ENCODE peak calls at places on chromosomes 2 and 18, in ten cellular contexts. One of them, this sample, is unnamed.
A peak's percentile ranks its signal among the peaks of the same experiment; 100 is the strongest.

GRCh38 chr2:160210599-160211138 is 10.6 kb upstream of the ITGB6 start:
- DNase-seq in H1: peak; percentile 36
- DNase-seq in endothelial cell of umbilical vein: peak; percentile 92
- DNase-seq in sigmoid colon: peak; percentile 70
- DNase-seq in HCT116: peak; percentile 68
- DNase-seq in GM12878: peak; percentile 75
- DNase-seq in Panc1: no peak
- DNase-seq in upper lobe of left lung: no peak
- DNase-seq in HL-60: peak; percentile 27
- DNase-seq in GM12891: peak; percentile 55
- DNase-seq in this sample: peak; percentile 87

GRCh38 chr2:242057379-242058040 is 188.0 kb downstream of the RTP5 start:
- DNase-seq in H1: no peak
- DNase-seq in HCT116: no peak
- DNase-seq in GM12891: no peak
- DNase-seq in endothelial cell of umbilical vein: no peak
- DNase-seq in sigmoid colon: peak; percentile 48
- DNase-seq in GM12878: no peak
- DNase-seq in HL-60: no peak
- DNase-seq in upper lobe of left lung: peak; percentile 38
- DNase-seq in Panc1: no peak
- DNase-seq in this sample: no peak

GRCh38 chr2:166180951-166181812 is 53.4 kb upstream of the SCN1A start:
- DNase-seq in HCT116: peak; percentile 13
- DNase-seq in GM12878: no peak
- DNase-seq in GM12891: peak; percentile 17
- DNase-seq in upper lobe of left lung: peak; percentile 37
- DNase-seq in HL-60: peak; percentile 4
- DNase-seq in endothelial cell of umbilical vein: peak; percentile 65
- DNase-seq in sigmoid colon: no peak
- DNase-seq in H1: no peak
- DNase-seq in Panc1: peak; percentile 15
- DNase-seq in this sample: peak; percentile 38

GRCh38 chr2:135986507-135986906 is 1.1 kb upstream of the DARS1 start:
- DNase-seq in Panc1: no peak
- DNase-seq in sigmoid colon: no peak
- DNase-seq in GM12878: no peak
- DNase-seq in HCT116: no peak
- DNase-seq in upper lobe of left lung: no peak
- DNase-seq in GM12891: no peak
- DNase-seq in H1: no peak
- DNase-seq in HL-60: no peak
- DNase-seq in endothelial cell of umbilical vein: no peak
- DNase-seq in this sample: no peak

GRCh38 chr18:44973282-44973681 is 292.6 kb downstream of the SETBP1 start:
- DNase-seq in HCT116: no peak
- DNase-seq in Panc1: no peak
- DNase-seq in upper lobe of left lung: no peak
- DNase-seq in GM12878: no peak
- DNase-seq in GM12891: no peak
- DNase-seq in sigmoid colon: no peak
- DNase-seq in endothelial cell of umbilical vein: peak; percentile 6
- DNase-seq in H1: no peak
- DNase-seq in HL-60: no peak
- DNase-seq in this sample: no peak

GRCh38 chr2:62939735-62940491 is 110.7 kb upstream of the OTX1 start:
- DNase-seq in HCT116: no peak
- DNase-seq in GM12878: no peak
- DNase-seq in H1: no peak
- DNase-seq in HL-60: no peak
- DNase-seq in GM12891: no peak
- DNase-seq in sigmoid colon: no peak
- DNase-seq in Panc1: no peak
- DNase-seq in endothelial cell of umbilical vein: no peak
- DNase-seq in upper lobe of left lung: no peak
- DNase-seq in this sample: no peak

GRCh38 chr2:175227382-175227781 is 45.9 kb upstream of the ATP5MC3 start:
- DNase-seq in HL-60: no peak
- DNase-seq in GM12891: no peak
- DNase-seq in sigmoid colon: no peak
- DNase-seq in Panc1: no peak
- DNase-seq in upper lobe of left lung: no peak
- DNase-seq in endothelial cell of umbilical vein: no peak
- DNase-seq in GM12878: no peak
- DNase-seq in HCT116: no peak
- DNase-seq in H1: no peak
- DNase-seq in this sample: no peak

GRCh38 chr2:73063909-73064875 is 7.3 kb downstream of the SFXN5 start:
- DNase-seq in GM12891: no peak
- DNase-seq in HCT116: peak; percentile 68
- DNase-seq in endothelial cell of umbilical vein: peak; percentile 76
- DNase-seq in GM12878: no peak
- DNase-seq in H1: no peak
- DNase-seq in HL-60: no peak
- DNase-seq in sigmoid colon: no peak
- DNase-seq in Panc1: peak; percentile 61
- DNase-seq in upper lobe of left lung: no peak
- DNase-seq in this sample: peak; percentile 28

GRCh38 chr2:226581661-226582060 is 218.0 kb downstream of the IRS1 start:
- DNase-seq in HCT116: no peak
- DNase-seq in upper lobe of left lung: no peak
- DNase-seq in GM12878: no peak
- DNase-seq in H1: no peak
- DNase-seq in endothelial cell of umbilical vein: no peak
- DNase-seq in GM12891: no peak
- DNase-seq in HL-60: no peak
- DNase-seq in sigmoid colon: no peak
- DNase-seq in Panc1: no peak
- DNase-seq in this sample: no peak

GRCh38 chr2:65831528-65831927 is 399.1 kb upstream of the SPRED2 start:
- DNase-seq in Panc1: no peak
- DNase-seq in sigmoid colon: no peak
- DNase-seq in GM12878: no peak
- DNase-seq in HL-60: no peak
- DNase-seq in HCT116: no peak
- DNase-seq in upper lobe of left lung: no peak
- DNase-seq in endothelial cell of umbilical vein: no peak
- DNase-seq in GM12891: no peak
- DNase-seq in H1: no peak
- DNase-seq in this sample: no peak

GRCh38 chr2:74261204-74261864 is 62.9 kb downstream of the MTHFD2 start:
- DNase-seq in Panc1: no peak
- DNase-seq in HCT116: peak; percentile 31
- DNase-seq in GM12878: no peak
- DNase-seq in endothelial cell of umbilical vein: peak; percentile 8
- DNase-seq in HL-60: no peak
- DNase-seq in GM12891: no peak
- DNase-seq in H1: peak; percentile 34
- DNase-seq in sigmoid colon: no peak
- DNase-seq in upper lobe of left lung: no peak
- DNase-seq in this sample: peak; percentile 50

GRCh38 chr18:14974088-14974487 is 226.1 kb downstream of the ANKRD30B start:
- DNase-seq in HL-60: no peak
- DNase-seq in H1: no peak
- DNase-seq in endothelial cell of umbilical vein: no peak
- DNase-seq in GM12891: no peak
- DNase-seq in sigmoid colon: no peak
- DNase-seq in HCT116: no peak
- DNase-seq in Panc1: no peak
- DNase-seq in GM12878: no peak
- DNase-seq in upper lobe of left lung: no peak
- DNase-seq in this sample: no peak

GRCh38 chr2:122935506-122935905 is 1089.6 kb upstream of the CNTNAP5 start:
- DNase-seq in upper lobe of left lung: no peak
- DNase-seq in HCT116: no peak
- DNase-seq in GM12891: no peak
- DNase-seq in H1: no peak
- DNase-seq in Panc1: no peak
- DNase-seq in HL-60: no peak
- DNase-seq in GM12878: no peak
- DNase-seq in sigmoid colon: no peak
- DNase-seq in endothelial cell of umbilical vein: no peak
- DNase-seq in this sample: no peak

GRCh38 chr2:240647503-240648154 is 22.3 kb downstream of the GPR35 start:
- DNase-seq in GM12891: no peak
- DNase-seq in GM12878: no peak
- DNase-seq in HL-60: no peak
- DNase-seq in Panc1: no peak
- DNase-seq in upper lobe of left lung: peak; percentile 51
- DNase-seq in HCT116: no peak
- DNase-seq in endothelial cell of umbilical vein: no peak
- DNase-seq in H1: no peak
- DNase-seq in sigmoid colon: peak; percentile 21
- DNase-seq in this sample: no peak

GRCh38 chr2:240648155-240648649 is 22.9 kb downstream of the GPR35 start:
- DNase-seq in upper lobe of left lung: no peak
- DNase-seq in Panc1: no peak
- DNase-seq in GM12891: no peak
- DNase-seq in endothelial cell of umbilical vein: no peak
- DNase-seq in HL-60: no peak
- DNase-seq in GM12878: no peak
- DNase-seq in HCT116: no peak
- DNase-seq in H1: no peak
- DNase-seq in sigmoid colon: no peak
- DNase-seq in this sample: no peak

GRCh38 chr2:240649331-240649730 is 24.1 kb downstream of the GPR35 start:
- DNase-seq in HL-60: no peak
- DNase-seq in HCT116: no peak
- DNase-seq in sigmoid colon: peak; percentile 25
- DNase-seq in Panc1: no peak
- DNase-seq in endothelial cell of umbilical vein: no peak
- DNase-seq in upper lobe of left lung: no peak
- DNase-seq in H1: no peak
- DNase-seq in GM12891: no peak
- DNase-seq in GM12878: no peak
- DNase-seq in this sample: no peak

GRCh38 chr2:240650254-240650965 is 25.1 kb downstream of the GPR35 start:
- DNase-seq in GM12891: no peak
- DNase-seq in endothelial cell of umbilical vein: no peak
- DNase-seq in sigmoid colon: peak; percentile 29
- DNase-seq in H1: no peak
- DNase-seq in GM12878: no peak
- DNase-seq in HCT116: no peak
- DNase-seq in HL-60: no peak
- DNase-seq in upper lobe of left lung: no peak
- DNase-seq in Panc1: no peak
- DNase-seq in this sample: no peak

GRCh38 chr2:240648650-240649275 is 23.5 kb downstream of the GPR35 start:
- DNase-seq in upper lobe of left lung: no peak
- DNase-seq in sigmoid colon: peak; percentile 59
- DNase-seq in H1: no peak
- DNase-seq in GM12878: no peak
- DNase-seq in GM12891: no peak
- DNase-seq in HCT116: no peak
- DNase-seq in HL-60: no peak
- DNase-seq in endothelial cell of umbilical vein: no peak
- DNase-seq in Panc1: no peak
- DNase-seq in this sample: no peak
- TF ChIP-seq POLR2AphosphoS5 in upper lobe of left lung: no peak
- TF ChIP-seq POLR2AphosphoS5 in sigmoid colon: no peak
- TF ChIP-seq POLR2AphosphoS5 in H1: no peak
- TF ChIP-seq POLR2AphosphoS5 in GM12878: no peak
- TF ChIP-seq POLR2AphosphoS5 in GM12891: no peak
- TF ChIP-seq POLR2AphosphoS5 in HCT116: no peak
- TF ChIP-seq POLR2AphosphoS5 in HL-60: no peak
- TF ChIP-seq POLR2AphosphoS5 in endothelial cell of umbilical vein: no peak
- TF ChIP-seq POLR2AphosphoS5 in Panc1: no peak
- TF ChIP-seq POLR2AphosphoS5 in this sample: no peak

GRCh38 chr2:75560768-75561565 is at the start of gene EVA1A:
- DNase-seq in Panc1: no peak
- DNase-seq in GM12891: peak; percentile 29
- DNase-seq in HL-60: no peak
- DNase-seq in endothelial cell of umbilical vein: peak; percentile 85
- DNase-seq in sigmoid colon: no peak
- DNase-seq in H1: peak; percentile 44
- DNase-seq in HCT116: no peak
- DNase-seq in upper lobe of left lung: peak; percentile 90
- DNase-seq in GM12878: no peak
- DNase-seq in this sample: peak; percentile 10
- TF ChIP-seq POLR2AphosphoS5 in Panc1: no peak
- TF ChIP-seq POLR2AphosphoS5 in GM12891: no peak
- TF ChIP-seq POLR2AphosphoS5 in HL-60: no peak
- TF ChIP-seq POLR2AphosphoS5 in endothelial cell of umbilical vein: peak; percentile 86
- TF ChIP-seq POLR2AphosphoS5 in sigmoid colon: no peak
- TF ChIP-seq POLR2AphosphoS5 in H1: no peak
- TF ChIP-seq POLR2AphosphoS5 in HCT116: no peak
- TF ChIP-seq POLR2AphosphoS5 in upper lobe of left lung: peak; percentile 7
- TF ChIP-seq POLR2AphosphoS5 in GM12878: no peak
- TF ChIP-seq POLR2AphosphoS5 in this sample: no peak

GRCh38 chr18:58088723-58089074 is 44.7 kb downstream of the NEDD4L start:
- DNase-seq in endothelial cell of umbilical vein: no peak
- DNase-seq in HCT116: no peak
- DNase-seq in Panc1: no peak
- DNase-seq in upper lobe of left lung: no peak
- DNase-seq in H1: no peak
- DNase-seq in GM12878: no peak
- DNase-seq in sigmoid colon: no peak
- DNase-seq in HL-60: no peak
- DNase-seq in GM12891: no peak
- DNase-seq in this sample: no peak
- TF ChIP-seq POLR2AphosphoS5 in endothelial cell of umbilical vein: no peak
- TF ChIP-seq POLR2AphosphoS5 in HCT116: no peak
- TF ChIP-seq POLR2AphosphoS5 in Panc1: no peak
- TF ChIP-seq POLR2AphosphoS5 in upper lobe of left lung: no peak
- TF ChIP-seq POLR2AphosphoS5 in H1: no peak
- TF ChIP-seq POLR2AphosphoS5 in GM12878: no peak
- TF ChIP-seq POLR2AphosphoS5 in sigmoid colon: no peak
- TF ChIP-seq POLR2AphosphoS5 in HL-60: no peak
- TF ChIP-seq POLR2AphosphoS5 in GM12891: no peak
- TF ChIP-seq POLR2AphosphoS5 in this sample: no peak

DNA sequence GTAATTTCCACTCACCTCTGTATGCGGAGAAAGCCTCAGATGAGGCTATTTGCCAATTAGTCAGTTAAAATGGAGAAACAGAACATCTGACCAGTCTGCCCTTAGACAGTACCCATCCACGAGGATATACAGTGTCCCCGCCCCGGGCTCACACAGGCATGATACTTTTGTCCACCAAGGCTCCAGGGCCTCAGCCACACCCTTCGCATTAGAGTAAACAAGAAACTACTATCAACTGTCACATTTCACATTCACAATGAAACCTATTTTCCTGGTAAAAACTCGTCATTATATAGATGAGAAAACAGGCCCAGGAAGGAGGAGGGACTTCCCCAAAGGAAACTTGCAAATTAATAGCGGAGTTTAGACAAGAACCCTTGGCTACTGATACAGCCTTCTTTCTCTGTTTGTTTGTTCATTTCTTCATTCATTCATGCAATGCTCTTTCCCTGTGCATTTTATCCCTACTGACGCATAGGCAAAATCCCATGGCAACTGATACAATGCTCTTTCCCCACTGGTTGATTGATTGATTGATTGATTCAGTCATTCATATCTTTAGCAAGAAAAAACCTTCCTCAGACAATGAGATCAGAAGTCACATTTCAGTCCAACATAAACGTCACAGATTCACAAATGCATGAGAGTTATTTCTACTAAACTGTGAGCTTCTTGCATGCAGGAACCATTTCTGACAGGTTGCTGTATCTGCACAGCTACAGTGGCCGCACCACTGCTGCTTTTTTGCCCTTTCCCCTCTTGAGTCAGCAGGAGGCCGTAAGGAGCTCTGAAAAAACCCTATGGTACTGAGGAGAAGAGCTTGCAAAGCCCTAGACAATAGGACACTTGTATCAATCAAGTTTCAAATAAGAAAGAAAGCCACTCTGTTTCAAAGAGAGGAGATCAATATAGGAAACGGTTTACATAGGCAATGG is 777.1 kb downstream of the RNF144A start:
- DNase-seq in H1: no peak
- DNase-seq in Panc1: no peak
- DNase-seq in GM12891: no peak
- DNase-seq in upper lobe of left lung: no peak
- DNase-seq in HL-60: no peak
- DNase-seq in endothelial cell of umbilical vein: no peak
- DNase-seq in GM12878: no peak
- DNase-seq in HCT116: no peak
- DNase-seq in sigmoid colon: no peak
- DNase-seq in this sample: no peak
- TF ChIP-seq POLR2AphosphoS5 in H1: no peak
- TF ChIP-seq POLR2AphosphoS5 in Panc1: no peak
- TF ChIP-seq POLR2AphosphoS5 in GM12891: no peak
- TF ChIP-seq POLR2AphosphoS5 in upper lobe of left lung: no peak
- TF ChIP-seq POLR2AphosphoS5 in HL-60: no peak
- TF ChIP-seq POLR2AphosphoS5 in endothelial cell of umbilical vein: no peak
- TF ChIP-seq POLR2AphosphoS5 in GM12878: no peak
- TF ChIP-seq POLR2AphosphoS5 in HCT116: no peak
- TF ChIP-seq POLR2AphosphoS5 in sigmoid colon: no peak
- TF ChIP-seq POLR2AphosphoS5 in this sample: no peak

This sample was measured in transverse colon.